ENCODE peak calls at places on chromosomes 13 and 19, in seven cellular contexts. A is A549, M is stomach, X is BJ, Y is heart right ventricle, Q is AG10803, L is brain microvascular endothelial cell. U is an unnamed sample.

GRCh38 chr19:34597596-34597995 is 79.4 kb downstream of the SCGB2B2 start:
- DNase-seq in L (no peak), Q (no peak), Y (no peak), X (no peak), M (no peak), A (no peak), U (no peak)

GRCh38 chr19:28705008-28705407 is 507.9 kb downstream of the UQCRFS1 start:
- DNase-seq in X (no peak), L (peak; percentile 80), A (peak; percentile 58), Q (peak; percentile 85), M (no peak), Y (no peak), U (peak; percentile 83)

GRCh38 chr13:59691501-59692066 is 472.1 kb downstream of the DIAPH3 start:
- DNase-seq in Q (no peak), L (no peak), Y (no peak), X (no peak), M (no peak), A (no peak), U (no peak)

GRCh38 chr13:34657716-34658115 is 284.4 kb upstream of the NBEA start:
- DNase-seq in M (no peak), A (peak; percentile 45), Q (peak; percentile 63), Y (no peak), X (peak; percentile 58), L (peak; percentile 5), U (peak; percentile 84)

GRCh38 chr13:23741879-23742510 is 147.2 kb downstream of the MIPEP start:
- DNase-seq in Q (no peak), A (peak; percentile 19), L (no peak), Y (no peak), M (no peak), X (no peak), U (no peak)

GRCh38 chr13:28173793-28174192 is 35.4 kb downstream of the PAN3 start:
- DNase-seq in M (no peak), Y (no peak), A (no peak), X (no peak), L (no peak), Q (no peak), U (no peak)

GRCh38 chr13:106591299-106591698 is 23.4 kb upstream of the ARGLU1 start:
- DNase-seq in Y (no peak), Q (no peak), M (no peak), A (no peak), L (no peak), X (no peak), U (no peak)

GRCh38 chr19:3366761-3367571 is 583 bp downstream of the NFIC start:
- DNase-seq in X (no peak), L (no peak), Y (peak; percentile 58), M (no peak), A (no peak), Q (no peak), U (no peak)

GRCh38 chr19:5953034-5953589 is 24.8 kb downstream of the RANBP3 start:
- DNase-seq in X (no peak), Q (peak; percentile 61), Y (no peak), L (no peak), A (no peak), M (no peak), U (no peak)

GRCh38 chr19:45501730-45502014 is 3.4 kb downstream of the PPM1N start:
- DNase-seq in X (no peak), M (no peak), Y (no peak), Q (no peak), A (no peak), L (no peak), U (no peak)

GRCh38 chr13:106078191-106078590 is 457.3 kb downstream of the EFNB2 start:
- DNase-seq in L (peak; percentile 53), Q (no peak), Y (no peak), M (no peak), A (no peak), X (no peak), U (no peak)

GRCh38 chr19:10503002-10503789 is at the start of gene KEAP1:
- DNase-seq in M (peak; percentile 38), A (peak; percentile 53), X (no peak), Q (peak; percentile 19), Y (peak; percentile 33), L (no peak), U (no peak)

GRCh38 chr19:10502524-10503001 is 593 bp downstream of the KEAP1 start:
- DNase-seq in Y (peak; percentile 94), M (peak; percentile 96), X (no peak), A (peak; percentile 87), L (peak; percentile 81), Q (peak; percentile 90), U (peak; percentile 77)

GRCh38 chr19:10500247-10500592 is 2.9 kb downstream of the KEAP1 start:
- DNase-seq in A (no peak), Q (no peak), Y (no peak), X (no peak), M (no peak), L (no peak), U (no peak)

GRCh38 chr19:10499550-10500246 is 3.5 kb downstream of the KEAP1 start:
- DNase-seq in X (no peak), M (no peak), Q (no peak), Y (no peak), L (no peak), A (peak; percentile 22), U (no peak)

GRCh38 chr19:10501971-10502523 is 1.1 kb downstream of the KEAP1 start:
- DNase-seq in Y (peak; percentile 81), Q (peak; percentile 46), A (peak; percentile 80), X (no peak), M (peak; percentile 98), L (peak; percentile 13), U (no peak)
- TF ChIP-seq CTCF in Y (no peak), Q (no peak), A (no peak), X (peak; percentile 5), M (no peak), L (no peak), U (no peak)

DNA sequence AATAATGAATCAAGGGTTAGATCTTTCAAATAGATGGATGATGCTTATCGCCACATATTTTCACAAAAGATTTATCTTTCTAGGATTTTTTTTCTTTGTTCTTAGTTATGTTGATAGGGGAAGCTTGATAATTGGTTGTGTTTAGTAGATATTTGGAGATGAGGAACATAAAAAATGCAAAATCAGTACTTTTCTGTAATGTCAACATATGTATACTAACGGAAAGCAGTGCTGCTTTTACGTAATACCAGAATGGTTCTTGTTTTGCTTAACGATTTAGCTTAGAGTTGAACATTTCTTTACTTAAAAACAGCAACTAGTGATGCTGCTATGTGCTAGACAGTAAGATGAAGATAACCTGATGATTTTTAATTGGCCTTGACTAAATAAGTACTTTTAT is 3.0 kb downstream of the ZMYM2 start:
- DNase-seq in Q (no peak), Y (no peak), A (no peak), M (no peak), X (no peak), L (no peak), U (no peak)
- TF ChIP-seq CTCF in Q (no peak), Y (no peak), A (no peak), M (no peak), X (no peak), L (no peak), U (no peak)

DNA sequence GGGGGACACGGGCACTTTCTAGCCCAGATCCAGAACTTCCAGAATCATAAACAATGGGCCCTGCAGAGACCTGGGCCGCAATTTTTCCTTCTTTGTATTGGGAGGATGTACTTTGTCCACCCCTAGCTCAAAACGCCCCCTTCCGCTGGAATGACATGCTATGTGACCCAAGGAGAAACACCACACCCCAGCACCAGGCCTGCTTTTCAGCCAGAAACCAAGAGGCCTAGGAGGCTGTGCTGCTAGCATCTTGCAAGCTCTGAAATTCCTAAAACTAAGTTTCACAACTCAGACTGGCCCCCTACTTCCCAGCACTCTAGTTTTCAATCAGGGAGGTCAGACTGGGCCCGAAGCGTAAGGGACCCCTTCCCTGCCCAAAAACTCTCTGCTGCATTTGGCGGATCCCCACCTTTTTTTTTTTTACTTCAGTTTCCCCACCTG is 538 bp downstream of the LSM4 start:
- DNase-seq in M (peak; percentile 55), Q (peak; percentile 59), Y (peak; percentile 52), X (no peak), A (peak; percentile 74), L (peak; percentile 64), U (peak; percentile 52)
- TF ChIP-seq CTCF in M (no peak), Q (peak; percentile 45), Y (no peak), X (peak; percentile 39), A (peak; percentile 26), L (peak; percentile 51), U (peak; percentile 68)

GRCh38 chr19:31353826-31354225 is 4.6 kb upstream of the TSHZ3 start:
- DNase-seq in L (no peak), X (no peak), Q (no peak), A (no peak), M (no peak), Y (no peak), U (no peak)
- TF ChIP-seq CTCF in L (no peak), X (no peak), Q (no peak), A (no peak), M (no peak), Y (no peak), U (no peak)

U was measured in HFFc6.